ENCODE peak calls at places on chromosomes 1 and 21, in five cellular contexts. R is astrocyte of the spinal cord, I is fibroblast of lung, N is pancreas, V is psoas muscle. M is an unnamed sample.

GRCh38 chr1:69648486-69648885 is 80.8 kb downstream of the LRRC7 start:
- DNase-seq in I (peak; percentile 43), R (peak; percentile 7), V (no peak), N (no peak), M (no peak)

GRCh38 chr1:153262462-153263157 is 3.1 kb downstream of the LORICRIN start:
- DNase-seq in R (no peak), I (no peak), N (no peak), V (no peak), M (no peak)

GRCh38 chr1:152061952-152062351 is 25.1 kb upstream of the S100A11 start:
- DNase-seq in R (no peak), I (no peak), N (no peak), V (no peak), M (no peak)

GRCh38 chr1:96365596-96365995 is 356.0 kb upstream of the PTBP2 start:
- DNase-seq in N (no peak), R (no peak), I (peak; percentile 47), V (no peak), M (no peak)

GRCh38 chr1:145751491-145752021 is 32.3 kb downstream of the CD160 start:
- DNase-seq in N (no peak), R (peak; percentile 96), I (peak; percentile 78), V (no peak), M (no peak)

GRCh38 chr1:4175566-4176405 is 275.7 kb upstream of the C1orf174 start:
- DNase-seq in V (no peak), N (no peak), I (no peak), R (no peak), M (no peak)

GRCh38 chr1:74463301-74463988 is 49.0 kb downstream of the LRRC53 start:
- DNase-seq in V (no peak), I (no peak), N (no peak), R (peak; percentile 6), M (no peak)

GRCh38 chr1:153805042-153805745 is 30.0 kb downstream of the SLC27A3 start:
- DNase-seq in R (peak; percentile 68), N (no peak), I (peak; percentile 89), V (peak; percentile 34), M (peak; percentile 68)

GRCh38 chr1:93723101-93723500 is 41.5 kb upstream of the BCAR3 start:
- DNase-seq in N (no peak), R (no peak), I (no peak), V (no peak), M (no peak)

GRCh38 chr1:67515324-67516080 is 85.3 kb upstream of the SERBP1 start:
- DNase-seq in N (no peak), I (no peak), R (no peak), V (no peak), M (no peak)

GRCh38 chr1:59081181-59081580 is 215.7 kb upstream of the FGGY start:
- DNase-seq in N (no peak), R (no peak), V (no peak), I (no peak), M (no peak)

GRCh38 chr1:56456426-56457101 is 122.8 kb downstream of the PLPP3 start:
- DNase-seq in V (no peak), I (no peak), N (no peak), R (peak; percentile 58), M (no peak)

GRCh38 chr1:78047131-78047530 is 1.4 kb downstream of the GIPC2 start:
- DNase-seq in V (no peak), N (no peak), R (no peak), I (no peak), M (no peak)

GRCh38 chr1:210072891-210073509 is 135.0 kb downstream of the SYT14 start:
- DNase-seq in I (no peak), V (no peak), R (no peak), N (no peak), M (no peak)

GRCh38 chr1:173257805-173258204 is 50.7 kb upstream of the TNFSF4 start:
- DNase-seq in N (no peak), R (no peak), I (no peak), V (no peak), M (no peak)

GRCh38 chr1:118074101-118074500 is 110.9 kb downstream of the SPAG17 start:
- DNase-seq in I (no peak), R (no peak), V (no peak), N (no peak), M (no peak)

GRCh38 chr1:6581561-6582305 is 1.9 kb downstream of the ZBTB48 start:
- DNase-seq in N (no peak), R (no peak), I (no peak), V (no peak), M (no peak)

GRCh38 chr1:95086949-95087533 is 14.3 kb upstream of the ALG14 start:
- DNase-seq in R (peak; percentile 90), I (peak; percentile 94), N (no peak), V (no peak), M (no peak)

GRCh38 chr1:246398126-246398813 is 108.8 kb downstream of the SMYD3 start:
- DNase-seq in V (peak; percentile 26), N (no peak), I (no peak), R (no peak), M (peak; percentile 23)

GRCh38 chr1:119966020-119966419 is 69.7 kb upstream of the ADAM30 start:
- DNase-seq in R (peak; percentile 65), V (no peak), N (no peak), I (peak; percentile 57), M (no peak)

GRCh38 chr1:169550294-169550693 is 36.0 kb downstream of the F5 start:
- DNase-seq in V (no peak), R (peak; percentile 53), N (no peak), I (peak; percentile 55), M (no peak)

GRCh38 chr1:1858382-1859086 is 32.4 kb downstream of the GNB1 start:
- DNase-seq in R (peak; percentile 81), V (peak; percentile 60), I (peak; percentile 87), N (peak; percentile 48), M (peak; percentile 89)

GRCh38 chr1:27366113-27366410 is 699 bp downstream of the MAP3K6 start:
- DNase-seq in N (peak; percentile 85), V (peak; percentile 90), R (peak; percentile 78), I (peak; percentile 66), M (peak; percentile 86)

GRCh38 chr1:200436436-200436835 is 26.6 kb upstream of the ZNF281 start:
- DNase-seq in V (no peak), N (no peak), I (no peak), R (no peak), M (no peak)

GRCh38 chr1:90706437-90707362 is 10.4 kb downstream of the BARHL2 start:
- DNase-seq in V (no peak), R (no peak), I (no peak), N (peak; percentile 49), M (no peak)

GRCh38 chr1:210144736-210145135 is 87.9 kb upstream of the SERTAD4 start:
- DNase-seq in V (no peak), N (no peak), I (no peak), R (peak; percentile 22), M (no peak)

GRCh38 chr21:26881504-26882228 is 36.5 kb upstream of the ADAMTS1 start:
- DNase-seq in R (peak; percentile 39), N (no peak), V (no peak), I (peak; percentile 65), M (no peak)

GRCh38 chr1:78493456-78493855 is 2.7 kb downstream of the PTGFR start:
- DNase-seq in R (no peak), I (peak; percentile 43), V (no peak), N (no peak), M (no peak)

GRCh38 chr1:181429462-181429861 is 53.9 kb upstream of the CACNA1E start:
- DNase-seq in I (no peak), R (no peak), V (no peak), N (no peak), M (no peak)

GRCh38 chr1:213244664-213245091 is 193.6 kb downstream of the RPS6KC1 start:
- DNase-seq in V (no peak), R (peak; percentile 57), N (no peak), I (peak; percentile 76), M (no peak)

GRCh38 chr1:102879439-102879993 is 228.8 kb downstream of the COL11A1 start:
- DNase-seq in V (no peak), I (peak; percentile 38), R (peak; percentile 64), N (no peak), M (no peak)

GRCh38 chr1:41418868-41419583 is 57.8 kb downstream of the FOXO6 start:
- DNase-seq in N (peak; percentile 78), R (peak; percentile 77), V (peak; percentile 95), I (peak; percentile 88), M (peak; percentile 78)

GRCh38 chr1:15577691-15578090 is 7.2 kb downstream of the AGMAT start:
- DNase-seq in V (no peak), N (no peak), I (no peak), R (no peak), M (no peak)

GRCh38 chr1:15573477-15573876 is 11.4 kb downstream of the AGMAT start:
- DNase-seq in R (peak; percentile 23), I (peak; percentile 12), N (no peak), V (no peak), M (no peak)

GRCh38 chr1:15571266-15571665 is 13.6 kb downstream of the AGMAT start:
- DNase-seq in R (no peak), I (no peak), V (no peak), N (no peak), M (no peak)

GRCh38 chr1:15575549-15576150 is 9.2 kb downstream of the AGMAT start:
- DNase-seq in N (no peak), R (no peak), I (no peak), V (no peak), M (no peak)

DNA sequence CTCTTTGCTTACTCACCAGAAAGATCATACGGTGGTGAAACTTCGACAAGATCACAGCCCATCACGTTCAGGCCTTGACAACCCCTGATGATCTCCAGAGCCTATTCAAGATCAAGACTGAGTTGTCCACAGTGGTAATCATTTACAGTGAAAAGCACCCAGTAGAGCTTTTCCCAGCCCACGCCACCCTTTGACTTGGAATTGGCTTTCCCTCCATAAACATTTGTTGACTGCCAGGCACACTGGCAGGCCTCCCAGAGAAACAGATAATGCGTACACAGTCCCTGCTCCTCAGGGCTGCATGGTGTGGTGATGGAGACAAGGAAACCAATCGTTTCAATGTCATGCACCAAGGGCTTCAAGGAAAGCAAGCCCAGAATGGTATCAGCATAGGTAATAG is 10.1 kb downstream of the AGMAT start:
- DNase-seq in N (no peak), V (no peak), R (no peak), I (no peak), M (peak; percentile 22)
- H3K4me3 ChIP-seq in N (no peak overlapping the region), V (no peak overlapping the region), R (no peak overlapping the region), I (no peak overlapping the region), M (no peak overlapping the region)

GRCh38 chr1:201793306-201793925 is 35.5 kb upstream of the IPO9 start:
- DNase-seq in I (no peak), V (no peak), R (no peak), N (no peak), M (no peak)
- TF ChIP-seq CTCF in I (no peak), V (no peak), R (no peak), N (no peak), M (no peak)

GRCh38 chr1:39131940-39132339 is 72.6 kb upstream of the MACF1 start:
- DNase-seq in I (no peak), R (no peak), N (no peak), V (no peak), M (no peak)
- H3K4me3 ChIP-seq in I (no peak overlapping the region), R (no peak overlapping the region), N (no peak overlapping the region), V (no peak overlapping the region), M (no peak overlapping the region)

DNA sequence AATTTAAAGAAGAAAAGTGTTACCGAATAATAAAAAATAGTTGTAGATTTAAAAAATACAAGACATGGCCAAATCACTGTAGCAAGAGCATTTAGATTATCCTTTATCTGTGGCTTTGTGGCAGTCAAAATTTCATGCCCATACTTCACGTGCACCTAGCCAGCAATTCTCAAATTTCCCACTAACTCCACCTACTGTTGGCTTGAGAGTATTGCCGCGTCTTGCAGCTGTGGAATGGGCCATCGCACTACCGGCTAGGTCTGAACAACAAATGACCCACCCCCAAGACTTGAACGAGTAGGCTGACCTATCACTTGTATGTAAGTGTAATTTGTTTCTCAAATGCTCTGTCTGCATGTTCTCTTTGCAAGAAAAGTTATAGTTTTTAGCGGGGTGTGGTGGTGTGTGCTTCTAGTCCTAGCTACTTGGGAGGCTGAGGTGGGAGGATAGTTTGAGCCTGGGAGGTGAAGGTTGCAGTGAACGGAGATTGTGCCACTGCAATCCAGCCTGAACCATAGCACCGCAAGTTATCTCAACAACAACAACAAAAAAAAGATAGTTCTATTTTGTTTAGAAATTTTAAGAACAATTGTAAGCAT is 4.1 kb downstream of the KRTAP13-4 start:
- DNase-seq in V (no peak), N (no peak), R (peak; percentile 1), I (peak; percentile 0), M (peak; percentile 18)
- TF ChIP-seq CTCF in V (peak; percentile 16), N (peak; percentile 55), R (peak; percentile 51), I (peak; percentile 36), M (peak; percentile 34)

M was measured in mucosa of descending colon.